ENCODE peak calls at places on chromosome 11, in seven cellular contexts. One of them, this sample, is unnamed. For H3K4me1 and H3K36me3, the result is how much of the 10 kb centered on the place peaks cover.

GRCh38 chr11:29801561-29801960 is 215.3 kb downstream of the KCNA4 start:
- DNase-seq in mucosa of descending colon: no peak
- DNase-seq in left ventricle myocardium inferior: no peak
- DNase-seq in fibroblast of lung: no peak
- DNase-seq in CD8-positive, alpha-beta T cell: no peak
- DNase-seq in ovary: no peak
- DNase-seq in SJSA1: no peak
- DNase-seq in this sample: no peak

GRCh38 chr11:76661835-76662434 is 8.6 kb downstream of the LRRC32 start:
- DNase-seq in mucosa of descending colon: no peak
- DNase-seq in left ventricle myocardium inferior: no peak
- DNase-seq in fibroblast of lung: no peak
- DNase-seq in CD8-positive, alpha-beta T cell: no peak
- DNase-seq in ovary: no peak
- DNase-seq in SJSA1: no peak
- DNase-seq in this sample: no peak

GRCh38 chr11:3157381-3158130 is 7.6 kb downstream of the OSBPL5 start:
- DNase-seq in mucosa of descending colon: no peak
- DNase-seq in left ventricle myocardium inferior: peak
- DNase-seq in fibroblast of lung: no peak
- DNase-seq in CD8-positive, alpha-beta T cell: peak
- DNase-seq in ovary: no peak
- DNase-seq in SJSA1: no peak
- DNase-seq in this sample: peak

GRCh38 chr11:70547386-70547785 is 149.1 kb downstream of the CTTN start:
- DNase-seq in mucosa of descending colon: no peak
- DNase-seq in left ventricle myocardium inferior: no peak
- DNase-seq in fibroblast of lung: no peak
- DNase-seq in CD8-positive, alpha-beta T cell: no peak
- DNase-seq in ovary: no peak
- DNase-seq in SJSA1: no peak
- DNase-seq in this sample: no peak

GRCh38 chr11:103800406-103801114 is 235.9 kb upstream of the DDI1 start:
- DNase-seq in mucosa of descending colon: no peak
- DNase-seq in left ventricle myocardium inferior: peak
- DNase-seq in fibroblast of lung: no peak
- DNase-seq in CD8-positive, alpha-beta T cell: no peak
- DNase-seq in ovary: peak
- DNase-seq in SJSA1: no peak
- DNase-seq in this sample: no peak

GRCh38 chr11:74442601-74443000 is 24.7 kb downstream of the KCNE3 start:
- DNase-seq in mucosa of descending colon: no peak
- DNase-seq in left ventricle myocardium inferior: no peak
- DNase-seq in fibroblast of lung: no peak
- DNase-seq in CD8-positive, alpha-beta T cell: no peak
- DNase-seq in ovary: no peak
- DNase-seq in SJSA1: no peak
- DNase-seq in this sample: no peak

GRCh38 chr11:88508558-88508807 is 170.9 kb upstream of the CTSC start:
- DNase-seq in mucosa of descending colon: peak
- DNase-seq in left ventricle myocardium inferior: no peak
- DNase-seq in fibroblast of lung: no peak
- DNase-seq in CD8-positive, alpha-beta T cell: no peak
- DNase-seq in ovary: no peak
- DNase-seq in SJSA1: no peak
- DNase-seq in this sample: no peak

GRCh38 chr11:105689636-105690035 is 79.8 kb downstream of the GRIA4 start:
- DNase-seq in mucosa of descending colon: no peak
- DNase-seq in left ventricle myocardium inferior: no peak
- DNase-seq in fibroblast of lung: no peak
- DNase-seq in CD8-positive, alpha-beta T cell: no peak
- DNase-seq in ovary: no peak
- DNase-seq in SJSA1: no peak
- DNase-seq in this sample: no peak

GRCh38 chr11:16607675-16608644 is 130.5 kb upstream of the C11orf58 start:
- DNase-seq in mucosa of descending colon: peak
- DNase-seq in left ventricle myocardium inferior: peak
- DNase-seq in fibroblast of lung: peak
- DNase-seq in CD8-positive, alpha-beta T cell: no peak
- DNase-seq in ovary: peak
- DNase-seq in SJSA1: no peak
- DNase-seq in this sample: no peak

GRCh38 chr11:86091086-86091485 is 22.2 kb upstream of the PICALM start:
- DNase-seq in mucosa of descending colon: no peak
- DNase-seq in left ventricle myocardium inferior: no peak
- DNase-seq in fibroblast of lung: no peak
- DNase-seq in CD8-positive, alpha-beta T cell: no peak
- DNase-seq in ovary: no peak
- DNase-seq in SJSA1: no peak
- DNase-seq in this sample: no peak

GRCh38 chr11:104372111-104372510 is 208.2 kb upstream of the PDGFD start:
- DNase-seq in mucosa of descending colon: no peak
- DNase-seq in left ventricle myocardium inferior: no peak
- DNase-seq in fibroblast of lung: no peak
- DNase-seq in CD8-positive, alpha-beta T cell: no peak
- DNase-seq in ovary: no peak
- DNase-seq in SJSA1: no peak
- DNase-seq in this sample: no peak

GRCh38 chr11:92180664-92181251 is 43.9 kb upstream of the FAT3 start:
- DNase-seq in mucosa of descending colon: no peak
- DNase-seq in left ventricle myocardium inferior: no peak
- DNase-seq in fibroblast of lung: peak
- DNase-seq in CD8-positive, alpha-beta T cell: no peak
- DNase-seq in ovary: no peak
- DNase-seq in SJSA1: no peak
- DNase-seq in this sample: no peak

GRCh38 chr11:9265211-9266131 is at the start of gene DENND5A:
- DNase-seq in mucosa of descending colon: peak
- DNase-seq in left ventricle myocardium inferior: peak
- DNase-seq in fibroblast of lung: peak
- DNase-seq in CD8-positive, alpha-beta T cell: peak
- DNase-seq in ovary: peak
- DNase-seq in SJSA1: peak
- DNase-seq in this sample: peak

GRCh38 chr11:76602431-76602861 is 68.1 kb downstream of the LRRC32 start:
- DNase-seq in mucosa of descending colon: peak
- DNase-seq in left ventricle myocardium inferior: peak
- DNase-seq in fibroblast of lung: peak
- DNase-seq in CD8-positive, alpha-beta T cell: no peak
- DNase-seq in ovary: peak
- DNase-seq in SJSA1: no peak
- DNase-seq in this sample: no peak

GRCh38 chr11:132056689-132057088 is 686.3 kb downstream of the NTM start:
- DNase-seq in mucosa of descending colon: no peak
- DNase-seq in left ventricle myocardium inferior: no peak
- DNase-seq in fibroblast of lung: peak
- DNase-seq in CD8-positive, alpha-beta T cell: no peak
- DNase-seq in ovary: no peak
- DNase-seq in SJSA1: peak
- DNase-seq in this sample: no peak

DNA sequence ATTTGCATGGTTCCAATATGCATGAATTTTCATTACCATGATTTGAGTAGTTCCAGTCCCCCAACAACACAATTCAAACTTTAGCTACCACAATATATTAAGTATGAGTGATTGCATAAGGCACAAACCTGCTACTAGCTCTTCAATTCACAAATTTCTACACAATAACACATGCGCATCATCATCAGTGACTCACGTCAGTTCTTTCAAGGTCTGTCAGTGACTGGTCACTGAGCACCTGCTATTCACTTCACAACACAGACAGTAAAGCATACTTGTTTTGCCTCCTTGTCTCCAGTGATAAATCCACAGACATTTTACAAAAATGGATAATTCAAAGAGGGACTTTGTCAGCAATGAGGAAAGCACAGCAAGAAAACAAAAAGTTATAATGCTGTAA is 435.1 kb upstream of the CCDC90B start:
- DNase-seq in mucosa of descending colon: no peak
- DNase-seq in left ventricle myocardium inferior: no peak
- DNase-seq in fibroblast of lung: no peak
- DNase-seq in CD8-positive, alpha-beta T cell: no peak
- DNase-seq in ovary: no peak
- DNase-seq in SJSA1: no peak
- DNase-seq in this sample: no peak
- H3K4me1 ChIP-seq in mucosa of descending colon: under half
- H3K4me1 ChIP-seq in left ventricle myocardium inferior: under half
- H3K4me1 ChIP-seq in fibroblast of lung: under half
- H3K4me1 ChIP-seq in CD8-positive, alpha-beta T cell: under half
- H3K4me1 ChIP-seq in ovary: under half
- H3K4me1 ChIP-seq in SJSA1: under half
- H3K4me1 ChIP-seq in this sample: under half

DNA sequence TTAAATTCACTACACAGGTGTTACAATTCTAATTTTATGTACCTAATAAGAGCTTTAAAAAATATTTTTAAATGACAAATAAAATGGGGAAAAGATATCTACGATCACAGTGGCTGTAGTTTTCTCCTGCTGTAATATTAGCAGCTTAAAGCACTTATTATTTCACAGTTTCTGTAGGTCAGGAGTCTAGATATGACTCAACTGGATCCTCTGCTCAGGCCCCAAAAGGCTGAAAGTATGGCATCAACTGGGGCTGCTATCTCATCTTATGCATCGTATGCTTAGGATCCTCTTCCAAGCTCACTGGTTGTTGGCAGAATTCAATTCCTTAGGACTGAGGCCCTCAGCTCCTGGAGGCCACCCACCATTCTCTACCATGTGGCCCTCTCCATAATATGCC is 12.8 kb downstream of the FBXO3 start:
- DNase-seq in mucosa of descending colon: no peak
- DNase-seq in left ventricle myocardium inferior: no peak
- DNase-seq in fibroblast of lung: no peak
- DNase-seq in CD8-positive, alpha-beta T cell: no peak
- DNase-seq in ovary: no peak
- DNase-seq in SJSA1: no peak
- DNase-seq in this sample: no peak
- H3K36me3 ChIP-seq in mucosa of descending colon: under half
- H3K36me3 ChIP-seq in left ventricle myocardium inferior: half or more
- H3K36me3 ChIP-seq in fibroblast of lung: under half
- H3K36me3 ChIP-seq in CD8-positive, alpha-beta T cell: under half
- H3K36me3 ChIP-seq in ovary: under half
- H3K36me3 ChIP-seq in SJSA1: under half
- H3K36me3 ChIP-seq in this sample: under half

GRCh38 chr11:117072517-117073218 is 25.6 kb downstream of the SIK3 start:
- DNase-seq in mucosa of descending colon: no peak
- DNase-seq in left ventricle myocardium inferior: no peak
- DNase-seq in fibroblast of lung: peak
- DNase-seq in CD8-positive, alpha-beta T cell: no peak
- DNase-seq in ovary: no peak
- DNase-seq in SJSA1: peak
- DNase-seq in this sample: no peak

GRCh38 chr11:117073539-117073938 is 24.7 kb downstream of the SIK3 start:
- DNase-seq in mucosa of descending colon: no peak
- DNase-seq in left ventricle myocardium inferior: no peak
- DNase-seq in fibroblast of lung: no peak
- DNase-seq in CD8-positive, alpha-beta T cell: no peak
- DNase-seq in ovary: no peak
- DNase-seq in SJSA1: no peak
- DNase-seq in this sample: no peak

GRCh38 chr11:117075186-117075585 is 23.0 kb downstream of the SIK3 start:
- DNase-seq in mucosa of descending colon: no peak
- DNase-seq in left ventricle myocardium inferior: no peak
- DNase-seq in fibroblast of lung: no peak
- DNase-seq in CD8-positive, alpha-beta T cell: no peak
- DNase-seq in ovary: no peak
- DNase-seq in SJSA1: no peak
- DNase-seq in this sample: no peak

GRCh38 chr11:117071344-117071787 is 26.9 kb downstream of the SIK3 start:
- DNase-seq in mucosa of descending colon: peak
- DNase-seq in left ventricle myocardium inferior: no peak
- DNase-seq in fibroblast of lung: peak
- DNase-seq in CD8-positive, alpha-beta T cell: no peak
- DNase-seq in ovary: no peak
- DNase-seq in SJSA1: peak
- DNase-seq in this sample: no peak

DNA sequence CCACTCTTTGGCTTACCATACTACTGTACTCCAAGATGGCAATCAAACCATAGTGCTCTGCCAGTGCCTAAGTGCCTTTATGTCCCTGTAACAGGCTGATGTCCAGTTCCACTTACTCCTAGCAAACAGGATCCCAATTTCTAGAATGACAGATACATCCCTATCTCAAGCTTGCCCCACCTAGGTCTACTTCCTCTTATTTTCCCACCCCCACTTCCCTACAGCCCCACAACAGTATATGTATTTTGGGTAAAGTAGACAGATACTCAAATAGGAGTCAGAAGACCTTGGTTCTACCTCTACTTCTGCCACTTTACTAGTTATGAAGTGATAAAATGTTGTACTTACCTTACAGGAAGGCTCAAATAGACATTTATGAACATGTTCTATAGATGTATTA is 24.1 kb downstream of the SIK3 start:
- DNase-seq in mucosa of descending colon: no peak
- DNase-seq in left ventricle myocardium inferior: no peak
- DNase-seq in fibroblast of lung: no peak
- DNase-seq in CD8-positive, alpha-beta T cell: no peak
- DNase-seq in ovary: no peak
- DNase-seq in SJSA1: no peak
- DNase-seq in this sample: no peak
- H3K4me1 ChIP-seq in mucosa of descending colon: under half
- H3K4me1 ChIP-seq in left ventricle myocardium inferior: half or more
- H3K4me1 ChIP-seq in fibroblast of lung: under half
- H3K4me1 ChIP-seq in CD8-positive, alpha-beta T cell: under half
- H3K4me1 ChIP-seq in ovary: under half
- H3K4me1 ChIP-seq in SJSA1: under half
- H3K4me1 ChIP-seq in this sample: half or more

GRCh38 chr11:20097319-20098221 is 62.7 kb downstream of the DBX1 start:
- DNase-seq in mucosa of descending colon: no peak
- DNase-seq in left ventricle myocardium inferior: no peak
- DNase-seq in fibroblast of lung: peak
- DNase-seq in CD8-positive, alpha-beta T cell: no peak
- DNase-seq in ovary: no peak
- DNase-seq in SJSA1: no peak
- DNase-seq in this sample: no peak

GRCh38 chr11:20099527-20099926 is 60.7 kb downstream of the DBX1 start:
- DNase-seq in mucosa of descending colon: no peak
- DNase-seq in left ventricle myocardium inferior: no peak
- DNase-seq in fibroblast of lung: no peak
- DNase-seq in CD8-positive, alpha-beta T cell: no peak
- DNase-seq in ovary: no peak
- DNase-seq in SJSA1: no peak
- DNase-seq in this sample: no peak

GRCh38 chr11:20090654-20091374 is 69.5 kb downstream of the DBX1 start:
- DNase-seq in mucosa of descending colon: no peak
- DNase-seq in left ventricle myocardium inferior: no peak
- DNase-seq in fibroblast of lung: no peak
- DNase-seq in CD8-positive, alpha-beta T cell: no peak
- DNase-seq in ovary: no peak
- DNase-seq in SJSA1: no peak
- DNase-seq in this sample: no peak

GRCh38 chr11:20093775-20094174 is 66.5 kb downstream of the DBX1 start:
- DNase-seq in mucosa of descending colon: no peak
- DNase-seq in left ventricle myocardium inferior: no peak
- DNase-seq in fibroblast of lung: peak
- DNase-seq in CD8-positive, alpha-beta T cell: no peak
- DNase-seq in ovary: no peak
- DNase-seq in SJSA1: peak
- DNase-seq in this sample: no peak

GRCh38 chr11:20095189-20095588 is 65.1 kb downstream of the DBX1 start:
- DNase-seq in mucosa of descending colon: no peak
- DNase-seq in left ventricle myocardium inferior: no peak
- DNase-seq in fibroblast of lung: no peak
- DNase-seq in CD8-positive, alpha-beta T cell: no peak
- DNase-seq in ovary: no peak
- DNase-seq in SJSA1: no peak
- DNase-seq in this sample: no peak
- H3K36me3 ChIP-seq in mucosa of descending colon: under half
- H3K36me3 ChIP-seq in left ventricle myocardium inferior: half or more
- H3K36me3 ChIP-seq in fibroblast of lung: under half
- H3K36me3 ChIP-seq in CD8-positive, alpha-beta T cell: under half
- H3K36me3 ChIP-seq in ovary: under half
- H3K36me3 ChIP-seq in SJSA1: under half
- H3K36me3 ChIP-seq in this sample: under half

GRCh38 chr11:68375337-68375736 is 62.9 kb downstream of the LRP5 start:
- DNase-seq in mucosa of descending colon: no peak
- DNase-seq in left ventricle myocardium inferior: no peak
- DNase-seq in fibroblast of lung: no peak
- DNase-seq in CD8-positive, alpha-beta T cell: no peak
- DNase-seq in ovary: no peak
- DNase-seq in SJSA1: no peak
- DNase-seq in this sample: no peak
- H3K4me1 ChIP-seq in mucosa of descending colon: under half
- H3K4me1 ChIP-seq in left ventricle myocardium inferior: half or more
- H3K4me1 ChIP-seq in fibroblast of lung: under half
- H3K4me1 ChIP-seq in CD8-positive, alpha-beta T cell: under half
- H3K4me1 ChIP-seq in ovary: under half
- H3K4me1 ChIP-seq in SJSA1: under half
- H3K4me1 ChIP-seq in this sample: under half

This sample was measured in CD4-positive, alpha-beta memory T cell.